ENCODE peak calls at places on chromosomes 11 and 22, in eight cellular contexts. T is bronchial epithelial cell, Y is right atrium auricular region, V is Calu3, X is WTC11, R is hepatocyte, D is chondrocyte, F is HFF-Myc. N is an unnamed sample.
A peak's percentile ranks its signal among the peaks of the same experiment; 100 is the strongest.

GRCh38 chr11:62399172-62399867 is 19.5 kb upstream of the SCGB1A1 start:
- DNase-seq in X (no peak), Y (no peak), R (no peak), D (no peak), F (no peak), V (no peak), T (no peak), N (no peak)

GRCh38 chr11:62398011-62398994 is 20.5 kb upstream of the SCGB1A1 start:
- DNase-seq in D (no peak), T (no peak), X (no peak), Y (no peak), F (no peak), R (peak; percentile 59), V (no peak), N (peak; percentile 64)

GRCh38 chr11:122042981-122043380 is 73.0 kb downstream of the BLID start:
- DNase-seq in X (no peak), Y (no peak), V (no peak), R (no peak), D (no peak), T (no peak), F (no peak), N (no peak)

GRCh38 chr11:130390071-130390758 is 38.2 kb downstream of the ADAMTS8 start:
- DNase-seq in D (no peak), X (no peak), T (peak; percentile 71), Y (no peak), F (peak; percentile 42), R (peak; percentile 69), V (peak; percentile 25), N (peak; percentile 66)

GRCh38 chr11:61083601-61084147 is 18.6 kb upstream of the CD5 start:
- DNase-seq in F (no peak), T (no peak), Y (no peak), V (no peak), R (no peak), D (no peak), X (no peak), N (no peak)

GRCh38 chr22:46407748-46408147 is 72.2 kb downstream of the TRMU start:
- DNase-seq in T (no peak), D (no peak), X (no peak), Y (no peak), F (no peak), V (no peak), R (no peak), N (no peak)

GRCh38 chr11:369336-370018 is at the start of gene B4GALNT4:
- DNase-seq in T (no peak), X (peak; percentile 40), D (peak; percentile 42), V (no peak), R (peak; percentile 72), F (no peak), Y (no peak), N (no peak)

GRCh38 chr11:20357150-20357549 is 6.4 kb upstream of the HTATIP2 start:
- DNase-seq in T (peak; percentile 20), X (no peak), R (no peak), F (no peak), D (no peak), Y (no peak), V (no peak), N (no peak)

DNA sequence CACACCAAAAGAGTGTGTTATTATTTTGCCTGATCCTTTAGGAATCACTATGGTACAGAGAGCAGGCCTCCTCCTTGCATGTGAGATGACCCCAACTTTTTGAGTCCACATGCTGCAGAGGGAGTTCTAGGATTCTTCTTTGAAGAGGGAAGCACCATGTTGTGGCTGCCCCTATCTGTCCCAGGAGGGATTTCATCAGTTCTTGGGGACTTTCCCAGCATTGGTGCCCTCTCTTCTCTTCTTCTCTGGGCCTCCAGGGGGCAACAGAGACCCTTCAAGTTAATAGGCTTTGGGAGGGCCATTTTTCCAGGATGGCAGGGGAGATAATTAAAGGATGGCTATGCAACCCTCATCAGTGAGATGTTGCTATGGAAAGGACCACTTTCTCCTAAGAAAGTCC is 3.6 kb downstream of the MMP1 start:
- DNase-seq in F (peak; percentile 40), X (peak; percentile 59), D (no peak), Y (no peak), T (peak; percentile 35), R (peak; percentile 34), V (peak; percentile 33), N (peak; percentile 29)
- TF ChIP-seq CTCF in F (peak; percentile 72), X (peak; percentile 70), D (peak; percentile 65), Y (no peak), T (no peak), R (peak; percentile 29), V (peak; percentile 28), N (peak; percentile 76)

DNA sequence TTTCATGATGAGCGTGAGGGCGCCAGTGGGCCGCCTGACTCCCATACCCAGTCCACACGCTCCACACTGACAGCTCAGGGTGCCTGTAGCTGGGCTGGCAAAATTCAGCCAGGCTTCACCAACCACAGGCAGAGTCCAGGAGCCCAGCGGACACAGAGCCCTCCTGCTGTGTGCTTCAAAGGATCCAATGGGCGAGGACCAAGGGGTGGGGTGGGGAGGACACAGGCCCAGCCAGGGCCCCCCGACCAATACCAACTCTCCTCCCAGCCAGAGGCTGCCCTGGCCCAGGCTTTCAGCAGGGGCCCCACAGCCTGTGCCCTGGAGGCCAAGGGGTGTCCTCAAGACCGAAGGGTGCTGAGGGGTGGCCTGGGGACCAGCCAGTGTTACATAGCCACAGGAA is 336.1 kb downstream of the CTTN start:
- DNase-seq in Y (no peak), R (no peak), X (peak; percentile 8), V (no peak), F (no peak), T (no peak), D (peak; percentile 77), N (no peak)
- TF ChIP-seq CTCF in Y (no peak), R (no peak), X (no peak), V (no peak), F (no peak), T (no peak), D (no peak), N (no peak)

GRCh38 chr11:64342869-64343739 is 3.1 kb downstream of the CCDC88B start:
- DNase-seq in X (no peak), Y (no peak), R (peak; percentile 2), F (no peak), D (no peak), V (no peak), T (no peak), N (no peak)

GRCh38 chr11:64341429-64341828 is 1.4 kb downstream of the CCDC88B start:
- DNase-seq in T (no peak), F (no peak), V (no peak), D (no peak), Y (no peak), R (peak; percentile 3), X (no peak), N (no peak)

GRCh38 chr11:64340671-64341335 is 799 bp downstream of the CCDC88B start:
- DNase-seq in V (no peak), R (peak; percentile 34), T (no peak), F (no peak), Y (no peak), D (no peak), X (peak; percentile 94), N (no peak)

GRCh38 chr11:64343740-64344133 is 3.7 kb downstream of the CCDC88B start:
- DNase-seq in Y (no peak), T (no peak), X (peak; percentile 70), R (peak; percentile 6), V (peak; percentile 54), F (no peak), D (no peak), N (no peak)

DNA sequence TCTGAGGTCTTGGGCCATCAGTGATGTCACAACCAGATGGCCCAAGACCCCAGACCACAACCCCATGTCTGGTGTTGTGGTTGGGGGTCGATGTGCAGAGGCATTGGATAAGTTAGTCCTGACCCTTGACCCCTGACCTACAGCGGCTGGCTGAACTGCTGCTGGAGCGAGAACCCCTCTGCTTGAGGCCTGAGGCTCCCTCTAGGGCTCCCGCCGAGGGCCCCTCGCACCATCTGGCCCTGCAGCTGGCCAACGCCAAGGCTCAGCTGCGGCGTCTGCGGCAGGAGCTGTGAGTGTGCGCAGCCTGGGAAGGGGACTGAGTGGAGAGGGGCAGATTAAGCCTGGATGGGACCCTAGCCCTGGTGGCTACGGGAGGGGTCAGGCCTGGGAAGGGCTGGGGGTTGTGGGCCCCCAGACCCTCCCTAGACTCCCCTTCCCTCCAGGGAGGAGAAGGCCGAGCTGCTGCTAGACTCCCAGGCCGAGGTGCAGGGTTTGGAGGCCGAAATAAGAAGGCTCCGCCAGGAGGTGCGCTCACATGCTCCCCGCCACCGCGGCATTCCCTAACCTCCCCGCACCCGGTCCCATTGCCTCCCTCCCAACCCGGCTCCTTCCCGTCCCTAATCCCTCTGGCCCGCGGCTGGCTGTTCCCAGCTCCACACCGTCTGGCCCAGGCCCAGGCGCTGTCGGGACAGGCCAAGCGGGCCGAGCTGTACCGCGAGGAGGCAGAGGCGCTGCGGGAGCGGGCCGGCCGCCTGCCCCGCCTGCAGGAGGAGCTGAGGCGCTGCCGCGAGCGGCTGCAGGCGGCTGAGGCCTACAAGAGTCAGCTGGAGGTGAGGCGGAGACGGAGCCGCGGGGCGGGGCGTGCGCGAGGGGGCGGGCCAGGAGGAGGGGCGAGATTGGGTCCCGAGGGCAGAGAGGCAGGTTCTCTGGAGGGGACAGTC is 2.1 kb downstream of the CCDC88B start:
- DNase-seq in T (peak; percentile 81), V (peak; percentile 96), R (peak; percentile 93), D (peak; percentile 91), X (peak; percentile 97), F (peak; percentile 27), Y (peak; percentile 85), N (peak; percentile 88)
- TF ChIP-seq CTCF in T (peak; percentile 64), V (peak; percentile 36), R (peak; percentile 45), D (peak; percentile 71), X (no peak), F (peak; percentile 45), Y (peak; percentile 28), N (peak; percentile 74)

GRCh38 chr11:6418958-6419611 is at the start of gene APBB1:
- DNase-seq in Y (no peak), V (peak; percentile 61), R (peak; percentile 88), T (no peak), X (peak; percentile 68), D (no peak), F (no peak), N (peak; percentile 40)
- TF ChIP-seq CTCF in Y (no peak), V (no peak), R (no peak), T (no peak), X (no peak), D (peak; percentile 59), F (no peak), N (no peak)

GRCh38 chr11:128757886-128758612 is 64.2 kb downstream of the FLI1 start:
- DNase-seq in R (no peak), T (no peak), F (no peak), V (peak; percentile 4), D (no peak), X (no peak), Y (no peak), N (no peak)
- TF ChIP-seq CTCF in R (no peak), T (peak; percentile 1), F (no peak), V (no peak), D (no peak), X (no peak), Y (no peak), N (no peak)

N was measured in HFFc6.